ENCODE peak calls at places on chromosomes 12 and 14, in nine cellular contexts. One of them, this sample, is unnamed.

GRCh38 chr14:47422191-47422590 is 253.2 kb downstream of the MDGA2 start:
- DNase-seq in Panc1: no peak
- DNase-seq in colonic mucosa: no peak
- DNase-seq in body of pancreas: no peak
- DNase-seq in mesenchymal stem cell: no peak
- DNase-seq in PC-9: no peak
- DNase-seq in gastrocnemius medialis: no peak
- DNase-seq in mammary epithelial cell: no peak
- DNase-seq in H9: peak
- DNase-seq in this sample: no peak

GRCh38 chr14:68137704-68138619 is 318.4 kb downstream of the RAD51B start:
- DNase-seq in body of pancreas: peak
- DNase-seq in H9: peak
- DNase-seq in mesenchymal stem cell: peak
- DNase-seq in mammary epithelial cell: peak
- DNase-seq in gastrocnemius medialis: peak
- DNase-seq in Panc1: peak
- DNase-seq in PC-9: peak
- DNase-seq in colonic mucosa: peak
- DNase-seq in this sample: no peak

GRCh38 chr12:51160814-51161459 is 12.0 kb downstream of the TFCP2 start:
- DNase-seq in H9: no peak
- DNase-seq in body of pancreas: no peak
- DNase-seq in mesenchymal stem cell: peak
- DNase-seq in Panc1: no peak
- DNase-seq in PC-9: no peak
- DNase-seq in colonic mucosa: no peak
- DNase-seq in mammary epithelial cell: no peak
- DNase-seq in gastrocnemius medialis: no peak
- DNase-seq in this sample: no peak

GRCh38 chr12:44477331-44477980 is 398.7 kb downstream of the NELL2 start:
- DNase-seq in mammary epithelial cell: no peak
- DNase-seq in body of pancreas: no peak
- DNase-seq in gastrocnemius medialis: no peak
- DNase-seq in mesenchymal stem cell: no peak
- DNase-seq in PC-9: no peak
- DNase-seq in colonic mucosa: no peak
- DNase-seq in Panc1: no peak
- DNase-seq in H9: no peak
- DNase-seq in this sample: no peak

GRCh38 chr12:80353254-80353653 is 90.8 kb upstream of the PTPRQ start:
- DNase-seq in body of pancreas: no peak
- DNase-seq in mesenchymal stem cell: peak
- DNase-seq in H9: no peak
- DNase-seq in mammary epithelial cell: peak
- DNase-seq in gastrocnemius medialis: no peak
- DNase-seq in colonic mucosa: no peak
- DNase-seq in Panc1: no peak
- DNase-seq in PC-9: no peak
- DNase-seq in this sample: no peak

GRCh38 chr12:32603858-32604257 is 75.2 kb upstream of the DNM1L start:
- DNase-seq in body of pancreas: no peak
- DNase-seq in mammary epithelial cell: peak
- DNase-seq in H9: no peak
- DNase-seq in gastrocnemius medialis: no peak
- DNase-seq in mesenchymal stem cell: peak
- DNase-seq in colonic mucosa: no peak
- DNase-seq in Panc1: no peak
- DNase-seq in PC-9: no peak
- DNase-seq in this sample: no peak

GRCh38 chr12:58420496-58420895 is 479.1 kb downstream of the ATP23 start:
- DNase-seq in mesenchymal stem cell: no peak
- DNase-seq in gastrocnemius medialis: no peak
- DNase-seq in H9: no peak
- DNase-seq in Panc1: no peak
- DNase-seq in colonic mucosa: no peak
- DNase-seq in mammary epithelial cell: peak
- DNase-seq in body of pancreas: no peak
- DNase-seq in PC-9: peak
- DNase-seq in this sample: no peak

GRCh38 chr14:91796622-91797347 is 64.9 kb upstream of the CATSPERB start:
- DNase-seq in colonic mucosa: no peak
- DNase-seq in Panc1: no peak
- DNase-seq in gastrocnemius medialis: no peak
- DNase-seq in H9: no peak
- DNase-seq in mesenchymal stem cell: no peak
- DNase-seq in PC-9: no peak
- DNase-seq in mammary epithelial cell: peak
- DNase-seq in body of pancreas: no peak
- DNase-seq in this sample: no peak

GRCh38 chr14:102774391-102775153 is 2.7 kb upstream of the TRAF3 start:
- DNase-seq in mammary epithelial cell: peak
- DNase-seq in PC-9: peak
- DNase-seq in colonic mucosa: peak
- DNase-seq in Panc1: no peak
- DNase-seq in mesenchymal stem cell: peak
- DNase-seq in H9: peak
- DNase-seq in body of pancreas: peak
- DNase-seq in gastrocnemius medialis: peak
- DNase-seq in this sample: peak

GRCh38 chr12:69843653-69844052 is 18.6 kb downstream of the MYRFL start:
- DNase-seq in H9: no peak
- DNase-seq in mesenchymal stem cell: no peak
- DNase-seq in body of pancreas: no peak
- DNase-seq in mammary epithelial cell: no peak
- DNase-seq in gastrocnemius medialis: no peak
- DNase-seq in Panc1: no peak
- DNase-seq in PC-9: no peak
- DNase-seq in colonic mucosa: no peak
- DNase-seq in this sample: no peak

GRCh38 chr12:46385439-46385838 is 12.9 kb upstream of the SLC38A2 start:
- DNase-seq in colonic mucosa: no peak
- DNase-seq in H9: no peak
- DNase-seq in PC-9: no peak
- DNase-seq in gastrocnemius medialis: peak
- DNase-seq in Panc1: no peak
- DNase-seq in mesenchymal stem cell: peak
- DNase-seq in body of pancreas: no peak
- DNase-seq in mammary epithelial cell: no peak
- DNase-seq in this sample: no peak

GRCh38 chr12:131565256-131566005 is 145.5 kb upstream of the SFSWAP start:
- DNase-seq in PC-9: no peak
- DNase-seq in colonic mucosa: no peak
- DNase-seq in H9: no peak
- DNase-seq in gastrocnemius medialis: no peak
- DNase-seq in mammary epithelial cell: no peak
- DNase-seq in Panc1: no peak
- DNase-seq in mesenchymal stem cell: no peak
- DNase-seq in body of pancreas: no peak
- DNase-seq in this sample: no peak

GRCh38 chr12:94622475-94622874 is 27.9 kb downstream of the TMCC3 start:
- DNase-seq in Panc1: no peak
- DNase-seq in mammary epithelial cell: peak
- DNase-seq in mesenchymal stem cell: no peak
- DNase-seq in H9: no peak
- DNase-seq in PC-9: peak
- DNase-seq in gastrocnemius medialis: no peak
- DNase-seq in body of pancreas: no peak
- DNase-seq in colonic mucosa: no peak
- DNase-seq in this sample: no peak

DNA sequence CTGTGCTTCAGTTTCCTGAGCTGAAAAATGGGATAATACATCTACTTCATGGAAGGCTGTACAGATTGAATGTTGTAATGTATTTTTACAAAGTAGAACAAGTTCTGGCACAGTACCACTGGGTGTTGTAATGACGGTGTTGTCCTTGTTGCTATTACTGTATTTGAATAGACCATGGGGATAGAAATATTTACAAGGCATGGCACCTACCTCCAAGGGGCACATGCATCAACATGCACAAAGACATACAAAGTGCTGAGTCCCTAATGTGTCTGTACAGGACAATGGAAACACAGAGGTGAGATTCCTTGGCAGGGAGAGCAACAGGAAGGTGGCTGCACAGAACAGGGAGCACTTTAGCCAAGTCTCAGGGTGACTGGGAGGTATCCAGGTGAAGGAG is 930.6 kb upstream of the TMEM132C start:
- DNase-seq in Panc1: no peak
- DNase-seq in colonic mucosa: no peak
- DNase-seq in H9: no peak
- DNase-seq in PC-9: no peak
- DNase-seq in gastrocnemius medialis: no peak
- DNase-seq in mesenchymal stem cell: no peak
- DNase-seq in mammary epithelial cell: peak
- DNase-seq in body of pancreas: no peak
- DNase-seq in this sample: no peak
- H3K27ac ChIP-seq in Panc1: no peak
- H3K27ac ChIP-seq in colonic mucosa: no peak
- H3K27ac ChIP-seq in H9: no peak
- H3K27ac ChIP-seq in PC-9: no peak
- H3K27ac ChIP-seq in gastrocnemius medialis: no peak
- H3K27ac ChIP-seq in mesenchymal stem cell: no peak
- H3K27ac ChIP-seq in mammary epithelial cell: peak
- H3K27ac ChIP-seq in body of pancreas: no peak
- H3K27ac ChIP-seq in this sample: no peak

DNA sequence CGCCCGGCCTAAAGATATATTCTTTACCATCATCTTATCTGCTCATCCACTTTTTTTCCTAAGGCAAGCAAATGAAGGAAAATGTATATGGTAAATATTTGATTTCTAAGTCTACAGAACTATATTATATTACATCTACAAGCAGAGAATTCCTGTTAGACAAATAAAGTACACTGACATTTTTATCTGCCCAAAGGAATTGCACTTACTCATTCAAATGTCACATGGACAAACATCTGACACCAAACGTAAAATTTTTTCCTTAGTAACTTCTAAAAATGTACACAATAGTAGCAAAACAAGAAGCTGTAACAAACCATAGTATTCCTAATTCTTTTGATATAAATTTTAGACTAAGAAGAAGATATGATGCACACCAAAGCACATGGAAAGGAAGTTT is 51.0 kb downstream of the SPPL3 start:
- DNase-seq in H9: no peak
- DNase-seq in colonic mucosa: no peak
- DNase-seq in gastrocnemius medialis: no peak
- DNase-seq in mammary epithelial cell: peak
- DNase-seq in body of pancreas: no peak
- DNase-seq in Panc1: no peak
- DNase-seq in mesenchymal stem cell: peak
- DNase-seq in PC-9: no peak
- DNase-seq in this sample: no peak
- H3K27ac ChIP-seq in H9: no peak
- H3K27ac ChIP-seq in colonic mucosa: no peak
- H3K27ac ChIP-seq in gastrocnemius medialis: peak
- H3K27ac ChIP-seq in mammary epithelial cell: peak
- H3K27ac ChIP-seq in body of pancreas: no peak
- H3K27ac ChIP-seq in Panc1: no peak
- H3K27ac ChIP-seq in mesenchymal stem cell: no peak
- H3K27ac ChIP-seq in PC-9: no peak
- H3K27ac ChIP-seq in this sample: no peak

GRCh38 chr12:113200016-113200797 is 14.7 kb downstream of the RITA1 start:
- DNase-seq in Panc1: no peak
- DNase-seq in mammary epithelial cell: no peak
- DNase-seq in colonic mucosa: no peak
- DNase-seq in body of pancreas: peak
- DNase-seq in PC-9: no peak
- DNase-seq in mesenchymal stem cell: no peak
- DNase-seq in gastrocnemius medialis: no peak
- DNase-seq in H9: no peak
- DNase-seq in this sample: no peak
- H3K27ac ChIP-seq in Panc1: no peak
- H3K27ac ChIP-seq in mammary epithelial cell: no peak
- H3K27ac ChIP-seq in colonic mucosa: no peak
- H3K27ac ChIP-seq in body of pancreas: peak
- H3K27ac ChIP-seq in PC-9: no peak
- H3K27ac ChIP-seq in mesenchymal stem cell: no peak
- H3K27ac ChIP-seq in gastrocnemius medialis: no peak
- H3K27ac ChIP-seq in H9: no peak
- H3K27ac ChIP-seq in this sample: no peak

GRCh38 chr14:99133563-99134332 is 138.2 kb downstream of the BCL11B start:
- DNase-seq in mammary epithelial cell: no peak
- DNase-seq in colonic mucosa: no peak
- DNase-seq in Panc1: no peak
- DNase-seq in PC-9: no peak
- DNase-seq in body of pancreas: no peak
- DNase-seq in gastrocnemius medialis: peak
- DNase-seq in H9: peak
- DNase-seq in mesenchymal stem cell: no peak
- DNase-seq in this sample: peak

GRCh38 chr14:99136047-99136400 is 136.0 kb downstream of the BCL11B start:
- DNase-seq in mammary epithelial cell: no peak
- DNase-seq in Panc1: no peak
- DNase-seq in gastrocnemius medialis: no peak
- DNase-seq in H9: peak
- DNase-seq in colonic mucosa: peak
- DNase-seq in PC-9: no peak
- DNase-seq in body of pancreas: no peak
- DNase-seq in mesenchymal stem cell: no peak
- DNase-seq in this sample: peak

GRCh38 chr14:99136401-99136800 is 135.6 kb downstream of the BCL11B start:
- DNase-seq in mesenchymal stem cell: no peak
- DNase-seq in gastrocnemius medialis: no peak
- DNase-seq in H9: peak
- DNase-seq in colonic mucosa: no peak
- DNase-seq in mammary epithelial cell: no peak
- DNase-seq in body of pancreas: no peak
- DNase-seq in PC-9: no peak
- DNase-seq in Panc1: no peak
- DNase-seq in this sample: no peak

GRCh38 chr14:99132821-99133562 is 139.0 kb downstream of the BCL11B start:
- DNase-seq in gastrocnemius medialis: no peak
- DNase-seq in mesenchymal stem cell: no peak
- DNase-seq in Panc1: no peak
- DNase-seq in body of pancreas: no peak
- DNase-seq in colonic mucosa: no peak
- DNase-seq in PC-9: no peak
- DNase-seq in mammary epithelial cell: no peak
- DNase-seq in H9: no peak
- DNase-seq in this sample: peak

DNA sequence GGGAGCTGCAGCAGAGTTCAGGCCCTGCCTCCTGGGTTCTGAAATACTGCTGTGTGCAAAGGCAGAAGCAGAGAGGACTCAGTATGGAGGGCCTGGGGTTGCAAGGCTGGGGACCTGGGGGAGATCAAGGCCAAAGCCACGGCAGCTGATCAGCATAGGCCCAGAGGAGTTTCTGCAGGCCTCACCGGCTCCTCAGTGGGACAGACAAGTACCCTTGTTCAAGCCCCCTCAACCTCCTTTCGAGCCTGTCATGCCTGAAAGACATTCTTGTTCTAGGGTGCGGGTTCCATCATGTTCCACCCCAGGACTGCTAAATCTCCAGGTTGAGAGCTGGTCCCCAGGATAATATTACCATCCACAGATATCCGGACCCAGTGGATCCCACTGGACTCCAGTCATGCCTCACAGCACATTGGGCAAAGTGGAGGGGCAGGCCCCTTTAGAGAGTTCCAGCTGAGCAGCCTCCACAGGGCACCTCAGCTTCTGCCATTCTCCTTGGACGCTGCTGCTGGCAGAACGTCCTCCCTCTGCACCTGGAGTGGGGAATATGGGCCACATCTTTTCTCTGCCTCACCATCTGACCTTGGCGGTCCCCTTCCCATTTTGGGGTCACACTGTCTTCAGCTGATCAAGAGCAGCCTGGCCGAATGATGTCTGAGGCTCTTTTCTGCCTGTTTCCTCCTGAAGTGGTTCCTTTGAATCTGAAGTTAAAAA is 137.5 kb downstream of the BCL11B start:
- DNase-seq in gastrocnemius medialis: no peak
- DNase-seq in mammary epithelial cell: no peak
- DNase-seq in H9: no peak
- DNase-seq in PC-9: no peak
- DNase-seq in mesenchymal stem cell: no peak
- DNase-seq in colonic mucosa: no peak
- DNase-seq in Panc1: no peak
- DNase-seq in body of pancreas: no peak
- DNase-seq in this sample: peak
- H3K27ac ChIP-seq in gastrocnemius medialis: no peak
- H3K27ac ChIP-seq in mammary epithelial cell: no peak
- H3K27ac ChIP-seq in H9: no peak
- H3K27ac ChIP-seq in PC-9: no peak
- H3K27ac ChIP-seq in mesenchymal stem cell: no peak
- H3K27ac ChIP-seq in colonic mucosa: no peak
- H3K27ac ChIP-seq in Panc1: no peak
- H3K27ac ChIP-seq in body of pancreas: no peak
- H3K27ac ChIP-seq in this sample: no peak